ENCODE peak calls at places on chromosomes 3 and 15, in ten cellular contexts. A is A673, T is cardiac muscle cell, Z is breast epithelium, U is MM.1S, C is dorsolateral prefrontal cortex, D is sigmoid colon, X is Caco-2, W is OCI-LY7, V is IMR-90. I is an unnamed sample.

GRCh38 chr3:64848822-64849221 is 161.0 kb upstream of the ADAMTS9 start:
- DNase-seq in A (no peak), T (peak), C (no peak), D (no peak), W (no peak), Z (no peak), V (peak), U (no peak), X (no peak), I (peak)

GRCh38 chr3:112128843-112129727 is 4.0 kb downstream of the GCSAM start:
- DNase-seq in D (no peak), Z (no peak), V (peak), A (no peak), X (peak), U (peak), C (no peak), T (peak), W (peak), I (peak)

GRCh38 chr3:174097686-174098085 is 700.1 kb downstream of the NLGN1 start:
- DNase-seq in W (no peak), V (no peak), U (no peak), Z (no peak), D (no peak), C (no peak), A (no peak), T (no peak), X (no peak), I (no peak)

GRCh38 chr3:11186318-11186692 is 32.0 kb downstream of the HRH1 start:
- DNase-seq in A (no peak), V (no peak), D (no peak), Z (no peak), W (no peak), C (no peak), T (no peak), U (no peak), X (no peak), I (no peak)

GRCh38 chr3:28624079-28624478 is 275.5 kb upstream of the AZI2 start:
- DNase-seq in T (no peak), X (no peak), C (no peak), U (no peak), W (no peak), V (no peak), D (no peak), A (no peak), Z (no peak), I (no peak)

GRCh38 chr15:32936283-32936918 is 218.6 kb downstream of the GREM1 start:
- DNase-seq in T (peak), Z (no peak), X (peak), U (no peak), V (peak), A (peak), C (no peak), D (no peak), W (peak), I (peak)

GRCh38 chr3:15009156-15009555 is 56.0 kb downstream of the MRPS25 start:
- DNase-seq in U (no peak), D (no peak), V (peak), Z (no peak), C (no peak), T (no peak), A (no peak), W (no peak), X (no peak), I (no peak)

GRCh38 chr3:177802151-177802900 is 605.0 kb upstream of the TBL1XR1 start:
- DNase-seq in A (no peak), V (peak), T (no peak), W (no peak), C (no peak), U (no peak), Z (no peak), X (no peak), D (no peak), I (peak)

GRCh38 chr15:40900256-40901052 is 6.2 kb downstream of the VPS18 start:
- DNase-seq in A (no peak), W (no peak), X (no peak), V (no peak), D (no peak), Z (no peak), C (no peak), U (no peak), T (no peak), I (no peak)

GRCh38 chr15:85044251-85044853 is 62.7 kb downstream of the PDE8A start:
- DNase-seq in W (peak), X (peak), Z (no peak), D (peak), V (peak), A (peak), T (peak), U (peak), C (peak), I (peak)

GRCh38 chr3:64586977-64587376 is 100.8 kb downstream of the ADAMTS9 start:
- DNase-seq in Z (no peak), V (no peak), C (no peak), X (no peak), D (no peak), U (no peak), W (no peak), T (no peak), A (no peak), I (no peak)

GRCh38 chr15:97729270-97729669 is 231.2 kb upstream of the ARRDC4 start:
- DNase-seq in U (no peak), V (no peak), D (no peak), W (no peak), Z (no peak), X (no peak), A (no peak), C (no peak), T (no peak), I (no peak)

GRCh38 chr15:36550650-36551049 is 28.8 kb upstream of the CDIN1 start:
- DNase-seq in X (no peak), U (no peak), D (no peak), T (no peak), Z (no peak), C (no peak), W (no peak), A (no peak), V (no peak), I (no peak)

GRCh38 chr3:36132214-36132613 is 248.1 kb upstream of the STAC start:
- DNase-seq in T (no peak), D (no peak), A (peak), V (no peak), X (no peak), C (no peak), U (no peak), Z (no peak), W (no peak), I (no peak)

GRCh38 chr3:5277612-5278236 is 90.2 kb downstream of the EDEM1 start:
- DNase-seq in Z (no peak), X (no peak), T (no peak), U (no peak), D (no peak), A (no peak), C (no peak), V (no peak), W (no peak), I (no peak)

GRCh38 chr15:23387791-23388190 is 33.2 kb downstream of the GOLGA8S start:
- DNase-seq in V (no peak), U (no peak), W (no peak), C (no peak), X (no peak), D (no peak), T (no peak), A (no peak), Z (no peak), I (no peak)
- H3K4me3 ChIP-seq in V (no peak), U (no peak), W (no peak), C (no peak), X (no peak), D (no peak), T (no peak), A (no peak), Z (no peak), I (no peak)

DNA sequence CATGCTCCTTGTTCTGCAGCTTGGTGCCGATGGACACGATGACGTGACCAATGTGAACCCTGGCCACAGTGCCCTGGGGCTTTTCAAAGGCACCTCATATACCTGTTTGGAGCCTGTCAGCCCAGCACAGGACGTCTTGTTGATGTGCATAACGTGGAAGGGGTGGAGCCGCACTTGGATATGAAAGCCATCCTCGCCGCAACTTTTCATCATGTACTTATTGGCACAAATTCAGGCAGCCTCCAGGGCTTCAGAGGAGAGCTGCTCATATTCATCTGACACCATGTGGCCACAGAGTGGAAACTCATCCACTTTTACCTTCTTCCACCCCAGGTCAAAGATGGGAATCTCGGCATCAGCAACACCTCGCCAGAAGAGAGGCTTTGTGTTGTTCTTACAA is 24.7 kb downstream of the POPDC2 start:
- DNase-seq in W (no peak), X (no peak), T (no peak), V (no peak), C (no peak), Z (no peak), A (no peak), D (no peak), U (no peak), I (no peak)
- TF ChIP-seq CTCF in W (no peak), X (no peak), T (no peak), V (no peak), C (no peak), Z (no peak), A (no peak), D (no peak), U (no peak), I (no peak)

GRCh38 chr3:18442743-18443669 is 17.9 kb upstream of the SATB1 start:
- DNase-seq in V (no peak), Z (no peak), X (no peak), U (no peak), A (no peak), W (no peak), T (no peak), C (no peak), D (no peak), I (no peak)
- H3K4me3 ChIP-seq in V (no peak), Z (peak), X (peak), U (no peak), A (no peak), W (no peak), T (peak), C (peak), D (peak), I (no peak)

GRCh38 chr3:82410366-82410765 is 648.9 kb upstream of the GBE1 start:
- DNase-seq in C (no peak), T (no peak), Z (no peak), X (no peak), W (no peak), V (no peak), A (no peak), U (no peak), D (no peak), I (no peak)
- TF ChIP-seq CTCF in C (no peak), T (no peak), Z (no peak), X (no peak), W (no peak), V (no peak), A (no peak), U (no peak), D (no peak), I (no peak)

GRCh38 chr3:62368705-62369475 is 4.5 kb downstream of the FEZF2 start:
- DNase-seq in V (no peak), U (no peak), A (peak), T (no peak), X (no peak), W (no peak), Z (no peak), C (no peak), D (no peak), I (no peak)

GRCh38 chr3:62367735-62368704 is 5.3 kb downstream of the FEZF2 start:
- DNase-seq in A (no peak), W (no peak), V (no peak), T (no peak), X (no peak), U (no peak), Z (no peak), D (no peak), C (no peak), I (no peak)

GRCh38 chr3:62363275-62363674 is 10.1 kb downstream of the FEZF2 start:
- DNase-seq in D (no peak), V (no peak), U (no peak), Z (no peak), A (no peak), T (no peak), W (no peak), X (no peak), C (no peak), I (no peak)

GRCh38 chr3:62366093-62366419 is 7.3 kb downstream of the FEZF2 start:
- DNase-seq in W (no peak), C (no peak), U (no peak), X (no peak), D (no peak), V (no peak), Z (no peak), A (no peak), T (no peak), I (no peak)

GRCh38 chr3:62365311-62366092 is 7.8 kb downstream of the FEZF2 start:
- DNase-seq in A (no peak), V (no peak), T (no peak), W (no peak), D (no peak), U (no peak), X (no peak), Z (no peak), C (no peak), I (no peak)
- H3K4me3 ChIP-seq in A (no peak), V (no peak), T (no peak), W (no peak), D (no peak), U (no peak), X (no peak), Z (no peak), C (no peak), I (no peak)

GRCh38 chr3:50464578-50464977 is 38.9 kb downstream of the CACNA2D2 start:
- DNase-seq in W (no peak), Z (no peak), T (no peak), U (no peak), A (no peak), D (no peak), X (no peak), C (no peak), V (no peak), I (no peak)

GRCh38 chr3:50467932-50468331 is 35.5 kb downstream of the CACNA2D2 start:
- DNase-seq in D (no peak), A (no peak), C (no peak), Z (no peak), U (no peak), X (no peak), T (no peak), V (no peak), W (no peak), I (no peak)

DNA sequence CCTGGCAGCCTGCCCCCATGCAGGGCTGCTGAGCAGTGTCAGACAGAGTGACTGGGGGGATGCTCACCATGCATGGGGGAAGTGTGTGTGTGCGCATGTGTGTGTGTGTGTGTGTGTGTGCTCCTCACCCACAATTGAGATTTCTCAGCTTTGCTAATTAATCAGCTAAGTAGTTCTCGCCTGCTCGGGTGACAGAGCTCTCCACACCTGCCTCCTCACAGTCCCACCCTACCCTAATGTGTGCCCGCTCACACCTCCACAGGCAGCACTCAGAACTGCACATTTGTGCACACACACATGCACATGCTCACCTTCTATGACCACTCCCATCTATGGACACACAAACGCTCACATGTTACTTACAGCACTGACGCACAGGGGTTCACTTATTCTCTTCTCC is 37.3 kb downstream of the CACNA2D2 start:
- DNase-seq in U (no peak), D (no peak), T (no peak), C (no peak), V (no peak), X (no peak), A (no peak), Z (no peak), W (peak), I (no peak)
- TF ChIP-seq CTCF in U (no peak), D (no peak), T (no peak), C (no peak), V (no peak), X (no peak), A (no peak), Z (no peak), W (peak), I (no peak)

GRCh38 chr3:18445421-18446066 is 20.4 kb upstream of the SATB1 start:
- DNase-seq in T (no peak), V (no peak), Z (no peak), W (no peak), U (no peak), A (no peak), D (peak), C (no peak), X (no peak), I (no peak)

GRCh38 chr3:18444597-18445420 is 19.7 kb upstream of the SATB1 start:
- DNase-seq in T (peak), A (peak), C (peak), U (peak), V (peak), Z (peak), W (peak), X (peak), D (peak), I (peak)

GRCh38 chr3:18446067-18446793 is 21.1 kb upstream of the SATB1 start:
- DNase-seq in X (no peak), C (no peak), W (no peak), Z (no peak), A (no peak), U (no peak), V (no peak), T (no peak), D (no peak), I (no peak)

GRCh38 chr3:18441521-18441920 is 16.4 kb upstream of the SATB1 start:
- DNase-seq in X (no peak), T (no peak), V (no peak), U (no peak), A (no peak), D (no peak), Z (no peak), W (no peak), C (no peak), I (no peak)

GRCh38 chr3:18443670-18444596 is 18.8 kb upstream of the SATB1 start:
- DNase-seq in U (no peak), X (peak), A (peak), W (no peak), V (no peak), Z (peak), T (peak), D (peak), C (peak), I (no peak)
- H3K4me3 ChIP-seq in U (peak), X (peak), A (peak), W (peak), V (peak), Z (peak), T (peak), D (peak), C (peak), I (peak)

DNA sequence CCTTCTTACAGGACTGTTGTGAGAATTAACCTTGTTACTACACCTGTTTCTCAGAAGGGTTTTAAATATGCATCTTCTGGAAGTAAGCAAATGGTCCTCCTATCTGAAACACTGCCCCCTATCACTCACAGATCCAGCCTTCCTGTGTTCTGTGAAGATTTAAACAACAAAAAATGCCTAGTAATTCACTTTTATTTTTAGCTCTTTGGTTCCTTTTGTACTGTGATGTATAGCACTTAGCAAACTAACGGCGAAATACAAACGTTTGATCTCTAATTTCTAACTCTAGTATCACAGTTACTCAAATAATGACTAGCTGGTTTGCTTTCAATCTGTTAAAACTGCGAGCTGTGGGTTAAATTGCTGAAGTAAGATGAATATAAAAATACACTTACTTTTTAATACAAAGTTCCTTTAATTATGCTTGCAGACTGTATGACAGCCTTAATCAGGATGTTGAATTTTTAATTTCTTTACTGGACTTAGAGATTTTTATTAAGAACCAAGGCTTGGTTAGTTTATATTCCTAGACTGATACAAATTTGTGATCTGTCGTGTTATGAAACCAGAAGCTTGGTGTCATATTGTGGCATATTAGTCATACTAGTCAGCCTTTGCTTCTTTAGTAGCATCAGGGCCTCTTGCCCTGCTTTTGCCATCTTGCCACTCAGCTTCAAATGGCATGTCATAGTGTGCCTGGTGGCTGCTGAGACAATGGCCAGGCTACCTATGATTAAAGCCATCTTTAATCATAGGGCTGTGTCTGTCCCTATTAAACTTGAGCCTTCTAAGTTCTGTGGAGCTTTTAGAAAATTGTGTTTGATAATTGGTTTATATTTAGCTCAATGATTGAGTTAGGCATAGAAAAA is 9.2 kb downstream of the EIF3J start:
- DNase-seq in U (peak), W (peak), A (no peak), V (peak), Z (no peak), T (no peak), D (no peak), C (no peak), X (no peak), I (peak)
- TF ChIP-seq CTCF in U (peak), W (peak), A (peak), V (peak), Z (no peak), T (peak), D (no peak), C (peak), X (peak), I (peak)

DNA sequence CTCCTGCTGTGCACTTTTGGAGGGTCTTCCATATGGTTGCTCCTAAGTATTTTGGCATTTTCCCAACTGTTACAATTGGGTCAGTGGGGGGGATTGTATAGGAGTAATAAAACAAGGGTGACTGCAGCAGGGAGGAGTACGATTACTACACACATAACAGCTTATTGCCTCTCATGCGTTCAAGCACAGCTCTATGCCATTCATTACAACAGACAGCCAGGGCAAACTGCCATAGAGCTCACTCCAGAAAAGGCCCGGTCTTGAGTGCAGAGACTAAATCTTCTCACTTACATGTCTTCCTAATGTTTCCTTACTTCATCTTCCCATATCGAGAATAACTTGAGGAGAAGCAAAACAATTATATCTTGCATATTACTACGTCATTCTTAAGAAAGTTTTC is 1.4 kb upstream of the CHMP2B start:
- DNase-seq in Z (no peak), X (no peak), V (no peak), A (peak), W (no peak), C (no peak), D (peak), U (no peak), T (no peak), I (no peak)
- H3K4me3 ChIP-seq in Z (no peak), X (no peak), V (no peak), A (no peak), W (no peak), C (peak), D (no peak), U (no peak), T (no peak), I (no peak)

I was measured in AG10803.